ENCODE peak calls at places on chromosome 5, in five cellular contexts. One of them, this sample, is unnamed.
A peak's percentile ranks its signal among the peaks of the same experiment; 100 is the strongest.

GRCh38 chr5:97192580-97193421 is 9.8 kb upstream of the RIOK2 start:
- DNase-seq in IMR-90: no peak
- DNase-seq in H9: peak; percentile 70
- DNase-seq in neuronal stem cell: no peak
- DNase-seq in H1: no peak
- DNase-seq in this sample: peak; percentile 64

GRCh38 chr5:141864371-141865370 is 13.5 kb downstream of the PCDH1 start:
- DNase-seq in IMR-90: no peak
- DNase-seq in H1: no peak
- DNase-seq in H9: no peak
- DNase-seq in neuronal stem cell: no peak
- DNase-seq in this sample: peak; percentile 10

GRCh38 chr5:7897014-7897600 is 28.2 kb downstream of the MTRR start:
- DNase-seq in H9: peak; percentile 55
- DNase-seq in IMR-90: peak; percentile 52
- DNase-seq in H1: no peak
- DNase-seq in neuronal stem cell: no peak
- DNase-seq in this sample: peak; percentile 27

GRCh38 chr5:140630296-140630695 is 2.7 kb downstream of the CD14 start:
- DNase-seq in H9: no peak
- DNase-seq in H1: no peak
- DNase-seq in neuronal stem cell: no peak
- DNase-seq in IMR-90: no peak
- DNase-seq in this sample: peak; percentile 17

GRCh38 chr5:7816535-7816901 is 34.4 kb downstream of the CFAP90 start:
- DNase-seq in IMR-90: no peak
- DNase-seq in H1: no peak
- DNase-seq in H9: no peak
- DNase-seq in neuronal stem cell: peak; percentile 49
- DNase-seq in this sample: no peak

GRCh38 chr5:138623053-138623452 is 47.9 kb upstream of the HSPA9 start:
- DNase-seq in H1: no peak
- DNase-seq in neuronal stem cell: no peak
- DNase-seq in H9: no peak
- DNase-seq in IMR-90: no peak
- DNase-seq in this sample: no peak

GRCh38 chr5:175706499-175706898 is 48.6 kb downstream of the HRH2 start:
- DNase-seq in IMR-90: no peak
- DNase-seq in H9: no peak
- DNase-seq in H1: no peak
- DNase-seq in neuronal stem cell: no peak
- DNase-seq in this sample: no peak

GRCh38 chr5:42767491-42768105 is 11.0 kb downstream of the CCDC152 start:
- DNase-seq in H1: no peak
- DNase-seq in neuronal stem cell: no peak
- DNase-seq in IMR-90: peak; percentile 13
- DNase-seq in H9: no peak
- DNase-seq in this sample: no peak

GRCh38 chr5:136819526-136820302 is 454.4 kb upstream of the TRPC7 start:
- DNase-seq in IMR-90: no peak
- DNase-seq in neuronal stem cell: no peak
- DNase-seq in H1: no peak
- DNase-seq in H9: no peak
- DNase-seq in this sample: no peak

GRCh38 chr5:171481791-171482536 is 62.5 kb downstream of the FGF18 start:
- DNase-seq in H9: no peak
- DNase-seq in neuronal stem cell: no peak
- DNase-seq in H1: no peak
- DNase-seq in IMR-90: no peak
- DNase-seq in this sample: no peak

GRCh38 chr5:175478384-175479124 is at the start of gene SFXN1:
- DNase-seq in IMR-90: peak; percentile 68
- DNase-seq in neuronal stem cell: peak; percentile 70
- DNase-seq in H9: peak; percentile 77
- DNase-seq in H1: peak; percentile 88
- DNase-seq in this sample: peak; percentile 31

GRCh38 chr5:157994271-157994691 is 135.3 kb upstream of the CLINT1 start:
- DNase-seq in IMR-90: no peak
- DNase-seq in H1: no peak
- DNase-seq in H9: no peak
- DNase-seq in neuronal stem cell: no peak
- DNase-seq in this sample: no peak

GRCh38 chr5:81068063-81068462 is 107.9 kb downstream of the RASGRF2 start:
- DNase-seq in H1: no peak
- DNase-seq in H9: no peak
- DNase-seq in neuronal stem cell: no peak
- DNase-seq in IMR-90: no peak
- DNase-seq in this sample: no peak

GRCh38 chr5:39829479-39829878 is 404.7 kb upstream of the DAB2 start:
- DNase-seq in neuronal stem cell: no peak
- DNase-seq in H1: no peak
- DNase-seq in IMR-90: no peak
- DNase-seq in H9: no peak
- DNase-seq in this sample: no peak

GRCh38 chr5:135703026-135703550 is 124.3 kb upstream of the CXCL14 start:
- DNase-seq in IMR-90: no peak
- DNase-seq in H1: no peak
- DNase-seq in neuronal stem cell: no peak
- DNase-seq in H9: no peak
- DNase-seq in this sample: no peak

GRCh38 chr5:172907657-172908056 is 51.6 kb upstream of the RPL26L1 start:
- DNase-seq in neuronal stem cell: no peak
- DNase-seq in H1: no peak
- DNase-seq in IMR-90: no peak
- DNase-seq in H9: no peak
- DNase-seq in this sample: no peak

GRCh38 chr5:158468444-158468843 is 609.5 kb upstream of the CLINT1 start:
- DNase-seq in neuronal stem cell: no peak
- DNase-seq in IMR-90: no peak
- DNase-seq in H9: no peak
- DNase-seq in H1: no peak
- DNase-seq in this sample: no peak

GRCh38 chr5:54655761-54656160 is 138.2 kb downstream of the SNX18 start:
- DNase-seq in H1: no peak
- DNase-seq in neuronal stem cell: no peak
- DNase-seq in H9: no peak
- DNase-seq in IMR-90: no peak
- DNase-seq in this sample: no peak

GRCh38 chr5:14097998-14098471 is 45.1 kb upstream of the TRIO start:
- DNase-seq in H9: no peak
- DNase-seq in neuronal stem cell: no peak
- DNase-seq in IMR-90: peak; percentile 94
- DNase-seq in H1: no peak
- DNase-seq in this sample: peak; percentile 75

GRCh38 chr5:122093415-122093814 is 15.4 kb upstream of the LOX start:
- DNase-seq in H9: no peak
- DNase-seq in IMR-90: peak; percentile 95
- DNase-seq in H1: no peak
- DNase-seq in neuronal stem cell: no peak
- DNase-seq in this sample: peak; percentile 44

GRCh38 chr5:95626701-95627100 is 6.8 kb downstream of the GPR150 start:
- DNase-seq in IMR-90: no peak
- DNase-seq in neuronal stem cell: no peak
- DNase-seq in H9: no peak
- DNase-seq in H1: no peak
- DNase-seq in this sample: no peak

GRCh38 chr5:96935556-96936430 is at the start of gene LNPEP:
- DNase-seq in IMR-90: peak; percentile 97
- DNase-seq in neuronal stem cell: peak; percentile 96
- DNase-seq in H9: peak; percentile 97
- DNase-seq in H1: peak; percentile 95
- DNase-seq in this sample: peak; percentile 96

GRCh38 chr5:150302301-150303069 is at the start of gene ARSI:
- DNase-seq in H1: peak; percentile 86
- DNase-seq in neuronal stem cell: peak; percentile 58
- DNase-seq in H9: peak; percentile 89
- DNase-seq in IMR-90: no peak
- DNase-seq in this sample: peak; percentile 50

GRCh38 chr5:36047375-36048160 is 19.1 kb downstream of the UGT3A2 start:
- DNase-seq in H1: no peak
- DNase-seq in IMR-90: no peak
- DNase-seq in H9: no peak
- DNase-seq in neuronal stem cell: no peak
- DNase-seq in this sample: no peak

GRCh38 chr5:5711112-5711511 is 288.6 kb downstream of the ICE1 start:
- DNase-seq in H9: no peak
- DNase-seq in IMR-90: no peak
- DNase-seq in neuronal stem cell: no peak
- DNase-seq in H1: no peak
- DNase-seq in this sample: no peak

GRCh38 chr5:30103056-30104020 is 1090.1 kb upstream of the CDH6 start:
- DNase-seq in H1: no peak
- DNase-seq in H9: no peak
- DNase-seq in IMR-90: no peak
- DNase-seq in neuronal stem cell: no peak
- DNase-seq in this sample: no peak

GRCh38 chr5:61202213-61202612 is 39.9 kb upstream of the SMIM15 start:
- DNase-seq in H9: no peak
- DNase-seq in IMR-90: peak; percentile 66
- DNase-seq in H1: no peak
- DNase-seq in neuronal stem cell: no peak
- DNase-seq in this sample: no peak

GRCh38 chr5:171513591-171513990 is 94.1 kb downstream of the FGF18 start:
- DNase-seq in H9: no peak
- DNase-seq in neuronal stem cell: no peak
- DNase-seq in IMR-90: peak; percentile 18
- DNase-seq in H1: no peak
- DNase-seq in this sample: no peak

GRCh38 chr5:126826619-126827215 is 49.8 kb downstream of the LMNB1 start:
- DNase-seq in neuronal stem cell: no peak
- DNase-seq in H9: no peak
- DNase-seq in H1: no peak
- DNase-seq in IMR-90: no peak
- DNase-seq in this sample: no peak

DNA sequence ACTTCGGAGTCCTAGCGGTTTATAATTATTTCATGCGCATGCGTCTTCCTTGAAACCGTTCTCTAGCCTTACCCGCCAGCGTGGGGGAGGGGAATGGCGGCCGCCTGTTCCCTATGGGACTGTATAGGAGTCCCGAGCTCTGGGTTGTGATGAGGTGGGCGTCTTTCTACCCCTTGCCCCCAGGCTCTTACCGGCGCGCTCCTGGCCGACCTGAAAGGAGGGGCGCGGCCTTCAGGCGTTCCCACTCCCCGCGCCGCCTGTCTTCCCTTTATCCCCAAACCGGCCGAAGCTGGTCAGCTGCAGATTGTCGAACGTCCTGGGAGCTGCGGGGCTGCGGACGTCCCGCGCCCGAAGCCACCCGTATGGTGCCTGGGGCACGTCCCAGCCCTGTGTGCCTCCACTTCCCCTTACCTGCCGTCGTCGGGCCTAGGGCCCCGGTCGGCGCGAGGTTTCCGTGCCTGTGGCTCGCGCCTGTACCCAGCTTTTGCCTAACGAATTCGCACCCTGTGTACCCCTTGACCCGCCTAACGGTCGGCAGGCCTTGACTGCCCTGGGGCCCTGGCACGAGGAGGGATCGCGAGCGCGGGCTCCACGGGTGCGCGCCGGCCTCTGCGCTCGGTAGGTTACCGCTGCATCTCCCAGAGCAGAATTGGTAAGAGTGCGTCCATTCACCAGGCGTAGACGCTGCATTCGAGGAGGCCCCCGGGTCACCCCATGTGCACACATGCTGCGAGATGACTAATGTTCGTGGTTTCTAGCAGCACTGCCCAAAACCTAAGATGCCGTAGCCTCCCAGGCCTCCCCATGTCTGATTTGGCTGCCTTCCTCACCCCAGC is 653 bp upstream of the HNRNPH1 start:
- DNase-seq in IMR-90: peak; percentile 85
- DNase-seq in H1: no peak
- DNase-seq in neuronal stem cell: no peak
- DNase-seq in H9: no peak
- DNase-seq in this sample: peak; percentile 20
- H4K91ac ChIP-seq in IMR-90: peak overlapping the region; percentile 89
- H4K91ac ChIP-seq in H1: peak overlapping the region; percentile 96
- H4K91ac ChIP-seq in neuronal stem cell: peak overlapping the region; percentile 79
- H4K91ac ChIP-seq in H9: peak overlapping the region; percentile 81
- H4K91ac ChIP-seq in this sample: peak overlapping the region; percentile 98

DNA sequence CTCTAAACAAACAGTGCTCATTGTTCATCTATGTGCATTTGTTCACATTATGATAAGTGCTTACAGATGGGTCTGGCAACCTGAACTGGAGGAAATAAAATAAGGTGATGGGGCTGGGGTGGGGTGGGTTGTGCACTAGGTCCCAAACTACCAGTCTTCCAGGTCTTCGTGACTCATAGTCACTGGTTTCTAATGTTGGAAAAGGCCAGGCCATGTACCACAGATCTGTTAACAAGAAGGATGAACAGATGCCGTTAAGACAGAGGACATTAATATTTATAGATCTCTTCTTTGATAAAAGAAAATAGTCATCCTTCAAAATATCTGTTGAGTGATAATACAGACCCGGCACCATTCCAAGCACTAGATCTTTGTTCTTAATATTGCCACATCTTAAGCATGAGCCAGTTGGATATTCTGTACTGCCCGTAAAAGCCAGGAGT is 71.4 kb upstream of the STARD4 start:
- DNase-seq in H1: no peak
- DNase-seq in neuronal stem cell: no peak
- DNase-seq in H9: no peak
- DNase-seq in IMR-90: peak; percentile 5
- DNase-seq in this sample: peak; percentile 37
- H3K27ac ChIP-seq in H1: no peak overlapping the region
- H3K27ac ChIP-seq in neuronal stem cell: no peak overlapping the region
- H3K27ac ChIP-seq in H9: no peak overlapping the region
- H3K27ac ChIP-seq in IMR-90: peak overlapping the region; percentile 36
- H3K27ac ChIP-seq in this sample: no peak overlapping the region

DNA sequence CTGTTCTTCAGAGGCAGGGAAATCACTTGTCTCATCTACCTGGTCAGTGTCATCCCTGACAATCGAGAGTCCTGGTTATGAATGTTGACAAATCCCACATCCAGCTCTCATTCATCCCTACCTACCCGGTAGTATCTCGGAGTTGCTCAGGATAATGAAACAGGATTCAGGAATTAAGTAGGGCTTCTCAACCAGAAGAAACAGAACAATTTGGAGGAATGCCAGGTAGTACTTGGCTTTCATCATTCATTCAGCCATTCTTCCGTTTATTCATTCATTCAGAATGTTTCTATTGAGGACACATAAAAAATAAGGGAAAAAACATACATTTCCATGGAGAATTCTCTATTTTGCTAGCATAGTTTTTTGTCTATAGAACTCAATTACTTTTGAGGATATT is 195.0 kb downstream of the ARHGEF28 start:
- DNase-seq in H1: no peak
- DNase-seq in neuronal stem cell: no peak
- DNase-seq in H9: no peak
- DNase-seq in IMR-90: no peak
- DNase-seq in this sample: no peak
- H3K4me2 ChIP-seq in H1: no peak overlapping the region
- H3K4me2 ChIP-seq in neuronal stem cell: no peak overlapping the region
- H3K4me2 ChIP-seq in H9: no peak overlapping the region
- H3K4me2 ChIP-seq in IMR-90: no peak overlapping the region
- H3K4me2 ChIP-seq in this sample: no peak overlapping the region

DNA sequence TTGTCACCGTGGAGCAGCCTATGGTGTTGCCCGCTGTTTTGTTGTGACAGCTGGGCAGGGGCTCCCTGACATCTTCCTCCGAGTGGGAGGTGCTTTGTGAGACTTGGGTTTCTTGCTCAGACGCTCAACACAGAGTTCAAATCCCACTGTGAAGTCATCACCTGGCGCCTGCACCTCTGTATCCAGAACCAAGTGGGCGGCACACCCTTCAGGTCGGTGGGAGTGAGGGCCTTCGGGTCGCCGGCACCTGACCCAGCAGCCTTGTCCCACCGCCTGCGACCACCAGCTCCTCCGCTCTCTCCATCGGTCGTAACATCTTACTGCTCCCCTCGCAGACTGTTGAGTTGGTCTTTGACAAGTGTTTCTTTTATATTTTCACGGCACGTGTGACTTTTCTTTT is 37.6 kb upstream of the EXOC3 start:
- DNase-seq in H1: no peak
- DNase-seq in neuronal stem cell: no peak
- DNase-seq in IMR-90: no peak
- DNase-seq in H9: peak; percentile 25
- DNase-seq in this sample: no peak
- H4K91ac ChIP-seq in H1: no peak overlapping the region
- H4K91ac ChIP-seq in neuronal stem cell: no peak overlapping the region
- H4K91ac ChIP-seq in IMR-90: peak overlapping the region; percentile 81
- H4K91ac ChIP-seq in H9: no peak overlapping the region
- H4K91ac ChIP-seq in this sample: no peak overlapping the region